ENCODE peak calls at places on chromosomes 12 and 14, in eight cellular contexts. O is CD4-positive, CD25-positive, alpha-beta regulatory T cell; J is stimulated activated CD4-positive, alpha-beta T cell treated with anti-CD3 and anti-CD28 coated beads, Interleukin-1b, Interleukin-23, amount 100 ng/mL, for 24 hours; F is fibroblast of pulmonary artery; V is stimulated activated CD8-positive, alpha-beta memory T cell treated with anti-CD3 and anti-CD28 coated beads, Interleukin-15, amount 100 ng/mL, for 1 hour; U is iris pigment epithelial cell; D is AG09309; W is heart right ventricle. P is an unnamed sample.

GRCh38 chr14:36976571-36977023 is 195.8 kb downstream of the SLC25A21 start:
- DNase-seq in O (no peak), J (no peak), F (peak; percentile 3), V (no peak), U (peak; percentile 56), D (peak; percentile 34), W (no peak), P (no peak)

GRCh38 chr12:67827820-67828383 is 161.3 kb upstream of the IFNG-AS1 start:
- DNase-seq in O (no peak), J (no peak), F (peak; percentile 90), V (no peak), U (peak; percentile 99), D (peak; percentile 82), W (no peak), P (no peak)

GRCh38 chr12:92158711-92159534 is 13.3 kb upstream of the BTG1 start:
- DNase-seq in O (no peak), J (no peak), F (no peak), V (no peak), U (no peak), D (no peak), W (no peak), P (no peak)

GRCh38 chr14:102493585-102493984 is 16.0 kb downstream of the ANKRD9 start:
- DNase-seq in O (no peak), J (no peak), F (no peak), V (no peak), U (no peak), D (no peak), W (peak; percentile 6), P (no peak)

GRCh38 chr12:64173456-64173855 is 48.6 kb downstream of the KICS2 start:
- DNase-seq in O (no peak), J (no peak), F (no peak), V (no peak), U (no peak), D (no peak), W (no peak), P (no peak)

GRCh38 chr12:3086729-3087323 is 9.6 kb downstream of the TSPAN9 start:
- DNase-seq in O (no peak), J (no peak), F (no peak), V (no peak), U (no peak), D (no peak), W (no peak), P (no peak)

GRCh38 chr14:102777711-102778615 is 714 bp downstream of the TRAF3 start:
- DNase-seq in O (no peak), J (no peak), F (peak; percentile 44), V (no peak), U (peak; percentile 64), D (no peak), W (peak; percentile 27), P (no peak)

GRCh38 chr12:76694369-76694768 is 69.5 kb upstream of the ZDHHC17 start:
- DNase-seq in O (no peak), J (no peak), F (no peak), V (no peak), U (no peak), D (no peak), W (no peak), P (no peak)

GRCh38 chr14:29462772-29463171 is 464.9 kb downstream of the PRKD1 start:
- DNase-seq in O (no peak), J (no peak), F (no peak), V (no peak), U (no peak), D (no peak), W (no peak), P (no peak)

GRCh38 chr14:72880164-72880563 is 13.7 kb downstream of the DPF3 start:
- DNase-seq in O (no peak), J (no peak), F (no peak), V (no peak), U (no peak), D (no peak), W (no peak), P (no peak)

GRCh38 chr12:45469902-45470301 is 254.0 kb downstream of the ANO6 start:
- DNase-seq in O (no peak), J (no peak), F (no peak), V (no peak), U (no peak), D (no peak), W (no peak), P (no peak)

GRCh38 chr14:41597647-41598046 is 9.0 kb upstream of the LRFN5 start:
- DNase-seq in O (no peak), J (no peak), F (no peak), V (no peak), U (no peak), D (no peak), W (no peak), P (peak; percentile 10)

GRCh38 chr12:124170756-124171155 is 124.1 kb upstream of the RFLNA start:
- DNase-seq in O (no peak), J (no peak), F (no peak), V (no peak), U (no peak), D (no peak), W (no peak), P (no peak)

GRCh38 chr14:22131749-22132476 is 457.1 kb downstream of the DAD1 start:
- DNase-seq in O (no peak), J (no peak), F (peak; percentile 3), V (no peak), U (no peak), D (no peak), W (no peak), P (no peak)

GRCh38 chr14:70976591-70976990 is 69.3 kb downstream of the PCNX1 start:
- DNase-seq in O (no peak), J (no peak), F (no peak), V (no peak), U (no peak), D (no peak), W (no peak), P (no peak)